ENCODE peak calls at places on chromosomes 4 and X, in five cellular contexts. P is neuronal stem cell, O is hepatocyte, I is A549, B is suprapubic skin. N is an unnamed sample.

GRCh38 chr4:2721586-2721985 is 34.5 kb downstream of the TNIP2 start:
- DNase-seq in O (no peak), I (no peak), P (no peak), B (no peak), N (no peak)

GRCh38 chrX:47172549-47172948 is 21.1 kb upstream of the UBA1 start:
- DNase-seq in B (peak), I (no peak), O (no peak), P (no peak), N (no peak)

GRCh38 chr4:87053802-87054767 is 119.3 kb downstream of the AFF1 start:
- DNase-seq in P (no peak), B (no peak), I (no peak), O (no peak), N (no peak)

GRCh38 chrX:107677501-107677901 is 49.2 kb downstream of the PRPS1 start:
- DNase-seq in P (no peak), I (no peak), B (no peak), O (no peak), N (no peak)

GRCh38 chr4:15132739-15133138 is 130.5 kb downstream of the CPEB2 start:
- DNase-seq in B (no peak), P (no peak), I (no peak), O (no peak), N (peak)

GRCh38 chr4:181870326-181870725 is 372.9 kb upstream of the TENM3 start:
- DNase-seq in P (no peak), B (no peak), O (no peak), I (no peak), N (no peak)

GRCh38 chr4:110567266-110567665 is 55.6 kb downstream of the PITX2 start:
- DNase-seq in B (no peak), I (no peak), O (no peak), P (no peak), N (no peak)

GRCh38 chr4:41122775-41123174 is 91.6 kb downstream of the APBB2 start:
- DNase-seq in P (no peak), O (no peak), B (no peak), I (no peak), N (no peak)

GRCh38 chr4:7254736-7255487 is 62.6 kb downstream of the SORCS2 start:
- DNase-seq in O (no peak), B (no peak), P (no peak), I (no peak), N (no peak)

GRCh38 chr4:123421942-123422781 is 25.6 kb downstream of the SPRY1 start:
- DNase-seq in B (no peak), P (no peak), O (no peak), I (no peak), N (no peak)

GRCh38 chrX:115948018-115948923 is 222.3 kb upstream of the AGTR2 start:
- DNase-seq in B (no peak), P (no peak), I (no peak), O (no peak), N (no peak)

GRCh38 chrX:15816453-15816838 is 26.2 kb downstream of the ZRSR2 start:
- DNase-seq in B (no peak), P (no peak), I (no peak), O (no peak), N (no peak)
- H3K27ac ChIP-seq in B (no peak), P (no peak), I (no peak), O (peak), N (peak)

GRCh38 chrX:13374364-13374763 is 54.5 kb upstream of the ATXN3L start:
- DNase-seq in B (no peak), I (no peak), P (no peak), O (no peak), N (no peak)

GRCh38 chrX:13373807-13374187 is 53.9 kb upstream of the ATXN3L start:
- DNase-seq in B (no peak), P (no peak), O (peak), I (no peak), N (no peak)

GRCh38 chrX:13376857-13377441 is 57.1 kb upstream of the ATXN3L start:
- DNase-seq in I (no peak), P (no peak), O (peak), B (no peak), N (peak)

GRCh38 chrX:13380230-13380629 is 60.4 kb upstream of the ATXN3L start:
- DNase-seq in P (no peak), B (no peak), I (no peak), O (no peak), N (no peak)

GRCh38 chrX:13377537-13377936 is 57.7 kb upstream of the ATXN3L start:
- DNase-seq in I (no peak), P (no peak), B (no peak), O (peak), N (no peak)
- H3K27ac ChIP-seq in I (peak), P (no peak), B (peak), O (peak), N (no peak)

DNA sequence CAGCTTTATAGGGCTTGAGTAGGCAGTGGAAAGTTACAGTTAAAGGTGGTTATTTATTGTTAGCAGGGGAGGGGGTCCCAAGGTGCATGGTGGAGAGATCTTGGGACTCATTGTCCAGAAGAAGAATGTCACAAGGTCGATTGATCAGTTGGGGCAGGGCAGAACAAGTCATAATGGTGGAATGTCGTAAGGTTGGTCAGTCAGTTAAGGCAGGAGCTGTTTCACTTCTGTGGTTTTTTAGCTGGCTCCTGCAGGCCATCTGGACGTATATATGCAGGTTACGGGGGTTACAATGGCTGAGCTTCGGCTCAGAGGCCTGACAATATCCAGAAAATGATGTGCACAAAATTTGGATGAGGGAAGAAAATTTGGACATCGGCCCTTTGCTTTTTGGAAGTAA is 7.1 kb downstream of the OFD1 start:
- DNase-seq in O (no peak), I (no peak), P (no peak), B (no peak), N (no peak)
- H3K27ac ChIP-seq in O (no peak), I (no peak), P (no peak), B (no peak), N (no peak)

DNA sequence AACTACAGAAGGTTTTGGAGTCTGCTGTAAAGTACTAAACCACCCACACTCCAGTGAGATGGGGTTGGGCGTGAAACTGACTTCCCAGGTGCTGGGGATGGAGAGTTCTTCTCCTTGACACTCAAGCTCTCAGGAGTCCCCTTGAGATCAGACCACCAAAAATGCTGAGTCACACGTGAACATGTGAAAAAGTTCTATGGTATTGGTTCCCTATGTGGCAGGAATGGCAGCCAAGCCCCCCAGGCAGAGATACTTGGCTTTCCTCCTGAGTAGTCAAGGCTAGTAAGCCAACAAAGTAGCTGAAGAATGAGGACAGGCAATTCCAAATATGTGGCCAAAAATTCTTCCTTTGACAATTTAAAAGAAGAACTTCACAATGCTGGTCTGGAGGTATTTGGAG is 222.0 kb upstream of the ADAMTS3 start:
- DNase-seq in O (no peak), I (no peak), B (no peak), P (no peak), N (no peak)
- H3K27ac ChIP-seq in O (no peak), I (no peak), B (no peak), P (no peak), N (no peak)

GRCh38 chr4:48649505-48649904 is 130.6 kb downstream of the FRYL start:
- DNase-seq in O (no peak), I (no peak), B (no peak), P (no peak), N (no peak)

GRCh38 chr4:48654015-48654664 is 125.9 kb downstream of the FRYL start:
- DNase-seq in O (no peak), I (no peak), B (no peak), P (no peak), N (no peak)

GRCh38 chr4:48651869-48652447 is 128.1 kb downstream of the FRYL start:
- DNase-seq in B (no peak), I (no peak), P (no peak), O (no peak), N (no peak)

DNA sequence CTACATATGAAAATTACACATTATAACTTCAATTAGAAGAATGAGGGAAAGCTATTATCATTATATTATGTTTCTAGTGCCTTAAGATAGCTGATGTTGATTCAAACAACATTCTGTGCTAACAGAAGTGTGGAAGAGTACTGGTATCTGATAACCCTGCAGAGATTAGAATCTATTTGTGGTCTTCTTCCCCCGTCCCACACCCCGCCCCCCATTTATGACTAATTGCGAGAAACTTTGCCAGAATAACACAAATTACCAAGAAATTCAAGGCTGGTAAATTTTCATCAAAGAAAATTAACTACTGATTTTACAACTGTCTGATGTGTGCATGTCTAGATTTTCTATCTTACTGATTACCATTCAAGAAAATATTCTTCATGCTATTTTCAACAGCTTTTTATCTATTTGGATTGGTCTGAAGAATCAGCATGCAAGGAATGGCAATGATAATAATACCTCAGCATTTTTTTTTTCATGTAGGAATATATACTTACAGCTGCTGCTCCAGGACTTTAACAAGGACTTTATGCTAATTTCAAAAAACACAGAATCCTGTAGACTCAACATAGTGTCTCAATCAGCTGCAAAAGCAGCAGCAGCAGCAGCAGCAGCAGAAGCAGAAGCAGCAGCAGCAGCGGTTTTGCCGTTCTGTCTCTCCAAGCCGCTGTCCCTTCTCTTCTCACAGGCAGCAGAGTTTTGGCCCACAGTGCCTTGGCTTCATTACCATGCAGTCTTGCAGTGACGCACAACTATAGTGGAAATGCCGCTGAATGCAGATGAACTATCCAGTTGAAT is 126.7 kb downstream of the FRYL start:
- DNase-seq in P (peak), B (no peak), O (peak), I (no peak), N (no peak)
- H3K27ac ChIP-seq in P (no peak), B (no peak), O (no peak), I (no peak), N (peak)

GRCh38 chr4:97585274-97585673 is 558.0 kb downstream of the STPG2 start:
- DNase-seq in P (no peak), I (no peak), B (no peak), O (no peak), N (no peak)
- H3K27ac ChIP-seq in P (no peak), I (no peak), B (no peak), O (no peak), N (no peak)

DNA sequence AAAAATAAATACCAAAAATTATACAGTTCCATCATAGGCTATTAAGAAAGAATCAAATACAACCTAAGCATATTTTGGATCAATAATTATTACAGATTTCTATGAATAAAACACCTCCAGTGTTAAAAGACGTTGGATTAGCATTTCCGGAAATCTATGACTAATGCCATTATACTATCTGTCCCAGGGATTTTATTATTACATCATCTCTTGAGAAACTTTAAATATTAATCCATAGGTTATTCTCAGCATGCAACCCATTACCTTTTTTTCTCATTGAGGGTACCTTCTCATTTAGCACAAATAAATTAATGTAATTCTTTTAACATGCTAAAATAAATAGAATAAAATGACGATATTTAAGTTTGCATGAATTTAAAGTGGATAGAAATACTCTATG is 44.6 kb downstream of the CXorf58 start:
- DNase-seq in I (no peak), O (no peak), P (no peak), B (no peak), N (no peak)
- H3K27ac ChIP-seq in I (no peak), O (no peak), P (no peak), B (no peak), N (peak)

GRCh38 chr4:77697860-77698599 is 92.4 kb downstream of the CXCL13 start:
- DNase-seq in B (no peak), O (peak), P (no peak), I (peak), N (no peak)

GRCh38 chr4:77699731-77700210 is 94.2 kb downstream of the CXCL13 start:
- DNase-seq in I (no peak), B (no peak), O (peak), P (peak), N (no peak)

GRCh38 chr4:77706717-77707116 is 101.1 kb downstream of the CXCL13 start:
- DNase-seq in I (no peak), B (no peak), O (no peak), P (no peak), N (no peak)

GRCh38 chr4:77695769-77696168 is 90.1 kb downstream of the CXCL13 start:
- DNase-seq in O (peak), I (peak), P (no peak), B (no peak), N (no peak)

GRCh38 chr4:77701111-77701510 is 95.5 kb downstream of the CXCL13 start:
- DNase-seq in O (no peak), B (no peak), P (no peak), I (no peak), N (no peak)
- H3K27ac ChIP-seq in O (no peak), B (no peak), P (no peak), I (no peak), N (no peak)

GRCh38 chrX:100645106-100645505 is 1.1 kb downstream of the SRPX2 start:
- DNase-seq in P (no peak), I (no peak), B (no peak), O (no peak), N (no peak)

GRCh38 chrX:100649550-100650356 is 5.8 kb downstream of the SRPX2 start:
- DNase-seq in I (no peak), O (peak), P (no peak), B (peak), N (peak)

GRCh38 chrX:100647739-100648138 is 3.7 kb downstream of the SRPX2 start:
- DNase-seq in B (no peak), P (no peak), I (no peak), O (no peak), N (no peak)

GRCh38 chrX:100648601-100649417 is 4.8 kb downstream of the SRPX2 start:
- DNase-seq in P (no peak), B (no peak), I (no peak), O (peak), N (no peak)

GRCh38 chrX:100647095-100647494 is 3.1 kb downstream of the SRPX2 start:
- DNase-seq in I (no peak), P (no peak), O (peak), B (no peak), N (no peak)
- H3K27ac ChIP-seq in I (peak), P (no peak), O (peak), B (peak), N (no peak)

DNA sequence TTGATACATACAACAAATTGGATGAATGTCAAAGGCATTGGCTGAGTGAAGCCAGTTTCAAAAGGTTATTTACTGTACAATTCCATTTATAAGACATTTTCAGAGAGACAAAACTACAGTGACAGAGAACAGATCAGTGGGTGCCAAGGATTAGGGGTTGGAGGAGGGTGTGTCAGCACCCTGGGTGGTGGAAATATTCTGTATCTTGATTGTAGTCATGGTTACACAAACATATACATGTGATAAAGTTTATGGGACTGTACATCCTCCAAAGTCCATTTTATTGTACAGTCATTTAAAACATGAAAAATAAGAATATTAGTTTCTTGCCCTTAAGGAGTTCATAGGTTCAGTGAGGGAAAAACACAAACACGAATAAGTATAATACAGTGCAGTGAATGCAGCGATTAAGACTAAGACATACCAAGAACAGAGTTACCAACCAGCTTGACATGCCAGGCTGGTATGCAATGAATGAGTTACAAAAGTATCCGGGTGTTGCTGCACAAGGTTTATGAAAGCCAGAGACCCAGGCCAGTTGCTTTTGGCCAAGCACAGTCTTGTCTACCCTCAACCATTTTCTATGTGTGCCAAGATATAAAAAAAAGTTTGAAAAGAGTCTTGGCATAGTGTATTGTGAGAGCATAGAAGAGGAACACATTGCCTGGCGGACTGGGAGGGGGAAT is 123.6 kb downstream of the MSL3 start:
- DNase-seq in P (no peak), O (no peak), I (no peak), B (no peak), N (no peak)
- H3K27ac ChIP-seq in P (no peak), O (no peak), I (no peak), B (no peak), N (no peak)